ENCODE peak calls at places on chromosome 9, in ten cellular contexts. One of them, this sample, is unnamed.

GRCh38 chr9:123311250-123311753 is 42.9 kb upstream of the STRBP start:
- DNase-seq in mammary epithelial cell: no peak
- DNase-seq in thyroid gland: no peak
- DNase-seq in CD8-positive, alpha-beta T cell: no peak
- DNase-seq in upper lobe of right lung: peak
- DNase-seq in kidney epithelial cell: no peak
- DNase-seq in HCT116: no peak
- DNase-seq in BE2C: no peak
- DNase-seq in mucosa of descending colon: no peak
- DNase-seq in psoas muscle: no peak
- DNase-seq in this sample: no peak

GRCh38 chr9:27371382-27371781 is 74.4 kb upstream of the EQTN start:
- DNase-seq in kidney epithelial cell: peak
- DNase-seq in upper lobe of right lung: no peak
- DNase-seq in CD8-positive, alpha-beta T cell: no peak
- DNase-seq in mucosa of descending colon: peak
- DNase-seq in psoas muscle: no peak
- DNase-seq in mammary epithelial cell: peak
- DNase-seq in thyroid gland: no peak
- DNase-seq in HCT116: peak
- DNase-seq in BE2C: no peak
- DNase-seq in this sample: no peak

GRCh38 chr9:96317335-96317980 is 15.5 kb upstream of the HSD17B3 start:
- DNase-seq in BE2C: peak
- DNase-seq in psoas muscle: no peak
- DNase-seq in mammary epithelial cell: peak
- DNase-seq in mucosa of descending colon: peak
- DNase-seq in CD8-positive, alpha-beta T cell: no peak
- DNase-seq in upper lobe of right lung: peak
- DNase-seq in kidney epithelial cell: peak
- DNase-seq in thyroid gland: peak
- DNase-seq in HCT116: peak
- DNase-seq in this sample: no peak

GRCh38 chr9:18905033-18905882 is 127.8 kb downstream of the SAXO1 start:
- DNase-seq in psoas muscle: no peak
- DNase-seq in CD8-positive, alpha-beta T cell: no peak
- DNase-seq in mucosa of descending colon: no peak
- DNase-seq in BE2C: no peak
- DNase-seq in kidney epithelial cell: no peak
- DNase-seq in HCT116: no peak
- DNase-seq in upper lobe of right lung: no peak
- DNase-seq in thyroid gland: no peak
- DNase-seq in mammary epithelial cell: no peak
- DNase-seq in this sample: no peak

GRCh38 chr9:78407636-78408312 is 110.8 kb downstream of the PSAT1 start:
- DNase-seq in upper lobe of right lung: no peak
- DNase-seq in HCT116: no peak
- DNase-seq in BE2C: peak
- DNase-seq in thyroid gland: no peak
- DNase-seq in mammary epithelial cell: no peak
- DNase-seq in psoas muscle: no peak
- DNase-seq in kidney epithelial cell: no peak
- DNase-seq in mucosa of descending colon: no peak
- DNase-seq in CD8-positive, alpha-beta T cell: no peak
- DNase-seq in this sample: no peak

GRCh38 chr9:94800424-94801117 is 74.1 kb downstream of the AOPEP start:
- DNase-seq in BE2C: no peak
- DNase-seq in HCT116: no peak
- DNase-seq in thyroid gland: no peak
- DNase-seq in kidney epithelial cell: no peak
- DNase-seq in mammary epithelial cell: no peak
- DNase-seq in upper lobe of right lung: no peak
- DNase-seq in mucosa of descending colon: no peak
- DNase-seq in CD8-positive, alpha-beta T cell: no peak
- DNase-seq in psoas muscle: no peak
- DNase-seq in this sample: no peak

GRCh38 chr9:131801811-131802210 is 61.9 kb upstream of the RAPGEF1 start:
- DNase-seq in mammary epithelial cell: no peak
- DNase-seq in CD8-positive, alpha-beta T cell: no peak
- DNase-seq in mucosa of descending colon: no peak
- DNase-seq in upper lobe of right lung: no peak
- DNase-seq in BE2C: no peak
- DNase-seq in thyroid gland: no peak
- DNase-seq in psoas muscle: no peak
- DNase-seq in HCT116: no peak
- DNase-seq in kidney epithelial cell: no peak
- DNase-seq in this sample: no peak

GRCh38 chr9:2838356-2838983 is 5.4 kb downstream of the PUM3 start:
- DNase-seq in thyroid gland: no peak
- DNase-seq in HCT116: no peak
- DNase-seq in kidney epithelial cell: no peak
- DNase-seq in psoas muscle: no peak
- DNase-seq in BE2C: no peak
- DNase-seq in CD8-positive, alpha-beta T cell: no peak
- DNase-seq in upper lobe of right lung: no peak
- DNase-seq in mammary epithelial cell: no peak
- DNase-seq in mucosa of descending colon: no peak
- DNase-seq in this sample: no peak

GRCh38 chr9:81538929-81539716 is 150.2 kb downstream of the TLE1 start:
- DNase-seq in CD8-positive, alpha-beta T cell: no peak
- DNase-seq in kidney epithelial cell: no peak
- DNase-seq in thyroid gland: no peak
- DNase-seq in BE2C: no peak
- DNase-seq in mammary epithelial cell: no peak
- DNase-seq in psoas muscle: no peak
- DNase-seq in mucosa of descending colon: no peak
- DNase-seq in upper lobe of right lung: no peak
- DNase-seq in HCT116: no peak
- DNase-seq in this sample: no peak

GRCh38 chr9:114880276-114880891 is 50.0 kb downstream of the TNFSF8 start:
- DNase-seq in HCT116: no peak
- DNase-seq in CD8-positive, alpha-beta T cell: no peak
- DNase-seq in kidney epithelial cell: no peak
- DNase-seq in psoas muscle: no peak
- DNase-seq in mammary epithelial cell: no peak
- DNase-seq in thyroid gland: no peak
- DNase-seq in upper lobe of right lung: no peak
- DNase-seq in mucosa of descending colon: no peak
- DNase-seq in BE2C: no peak
- DNase-seq in this sample: no peak

GRCh38 chr9:129554649-129555048 is 66.3 kb downstream of the C9orf50 start:
- DNase-seq in kidney epithelial cell: no peak
- DNase-seq in CD8-positive, alpha-beta T cell: no peak
- DNase-seq in BE2C: no peak
- DNase-seq in psoas muscle: no peak
- DNase-seq in mammary epithelial cell: no peak
- DNase-seq in HCT116: no peak
- DNase-seq in upper lobe of right lung: no peak
- DNase-seq in mucosa of descending colon: no peak
- DNase-seq in thyroid gland: no peak
- DNase-seq in this sample: no peak

GRCh38 chr9:1460143-1460769 is 410.1 kb downstream of the DMRT2 start:
- DNase-seq in kidney epithelial cell: no peak
- DNase-seq in mammary epithelial cell: peak
- DNase-seq in upper lobe of right lung: no peak
- DNase-seq in thyroid gland: no peak
- DNase-seq in BE2C: no peak
- DNase-seq in psoas muscle: no peak
- DNase-seq in CD8-positive, alpha-beta T cell: no peak
- DNase-seq in HCT116: no peak
- DNase-seq in mucosa of descending colon: no peak
- DNase-seq in this sample: no peak
- TF ChIP-seq CTCF in kidney epithelial cell: peak
- TF ChIP-seq CTCF in mammary epithelial cell: peak
- TF ChIP-seq CTCF in upper lobe of right lung: peak
- TF ChIP-seq CTCF in thyroid gland: no peak
- TF ChIP-seq CTCF in BE2C: peak
- TF ChIP-seq CTCF in psoas muscle: peak
- TF ChIP-seq CTCF in CD8-positive, alpha-beta T cell: peak
- TF ChIP-seq CTCF in HCT116: peak
- TF ChIP-seq CTCF in mucosa of descending colon: no peak
- TF ChIP-seq CTCF in this sample: no peak

GRCh38 chr9:88682431-88682831 is 147.5 kb downstream of the NXNL2 start:
- DNase-seq in psoas muscle: no peak
- DNase-seq in BE2C: no peak
- DNase-seq in thyroid gland: no peak
- DNase-seq in mammary epithelial cell: no peak
- DNase-seq in mucosa of descending colon: no peak
- DNase-seq in upper lobe of right lung: no peak
- DNase-seq in HCT116: no peak
- DNase-seq in kidney epithelial cell: no peak
- DNase-seq in CD8-positive, alpha-beta T cell: no peak
- DNase-seq in this sample: no peak

GRCh38 chr9:88680041-88680440 is 145.1 kb downstream of the NXNL2 start:
- DNase-seq in psoas muscle: no peak
- DNase-seq in HCT116: no peak
- DNase-seq in thyroid gland: no peak
- DNase-seq in kidney epithelial cell: no peak
- DNase-seq in upper lobe of right lung: no peak
- DNase-seq in BE2C: no peak
- DNase-seq in mucosa of descending colon: no peak
- DNase-seq in CD8-positive, alpha-beta T cell: no peak
- DNase-seq in mammary epithelial cell: no peak
- DNase-seq in this sample: no peak

GRCh38 chr9:88681434-88681833 is 146.5 kb downstream of the NXNL2 start:
- DNase-seq in CD8-positive, alpha-beta T cell: no peak
- DNase-seq in mucosa of descending colon: no peak
- DNase-seq in kidney epithelial cell: no peak
- DNase-seq in BE2C: no peak
- DNase-seq in upper lobe of right lung: no peak
- DNase-seq in thyroid gland: no peak
- DNase-seq in HCT116: no peak
- DNase-seq in psoas muscle: no peak
- DNase-seq in mammary epithelial cell: no peak
- DNase-seq in this sample: no peak

GRCh38 chr9:88678431-88678830 is 143.5 kb downstream of the NXNL2 start:
- DNase-seq in psoas muscle: no peak
- DNase-seq in HCT116: no peak
- DNase-seq in upper lobe of right lung: no peak
- DNase-seq in thyroid gland: no peak
- DNase-seq in kidney epithelial cell: no peak
- DNase-seq in mammary epithelial cell: no peak
- DNase-seq in BE2C: no peak
- DNase-seq in mucosa of descending colon: no peak
- DNase-seq in CD8-positive, alpha-beta T cell: no peak
- DNase-seq in this sample: no peak

GRCh38 chr9:88680505-88681160 is 145.7 kb downstream of the NXNL2 start:
- DNase-seq in kidney epithelial cell: no peak
- DNase-seq in mucosa of descending colon: no peak
- DNase-seq in psoas muscle: no peak
- DNase-seq in CD8-positive, alpha-beta T cell: no peak
- DNase-seq in mammary epithelial cell: no peak
- DNase-seq in HCT116: no peak
- DNase-seq in thyroid gland: no peak
- DNase-seq in BE2C: no peak
- DNase-seq in upper lobe of right lung: no peak
- DNase-seq in this sample: no peak
- H3K4me3 ChIP-seq in kidney epithelial cell: no peak
- H3K4me3 ChIP-seq in mucosa of descending colon: no peak
- H3K4me3 ChIP-seq in psoas muscle: no peak
- H3K4me3 ChIP-seq in CD8-positive, alpha-beta T cell: no peak
- H3K4me3 ChIP-seq in mammary epithelial cell: no peak
- H3K4me3 ChIP-seq in HCT116: no peak
- H3K4me3 ChIP-seq in thyroid gland: no peak
- H3K4me3 ChIP-seq in BE2C: no peak
- H3K4me3 ChIP-seq in upper lobe of right lung: no peak
- H3K4me3 ChIP-seq in this sample: no peak

DNA sequence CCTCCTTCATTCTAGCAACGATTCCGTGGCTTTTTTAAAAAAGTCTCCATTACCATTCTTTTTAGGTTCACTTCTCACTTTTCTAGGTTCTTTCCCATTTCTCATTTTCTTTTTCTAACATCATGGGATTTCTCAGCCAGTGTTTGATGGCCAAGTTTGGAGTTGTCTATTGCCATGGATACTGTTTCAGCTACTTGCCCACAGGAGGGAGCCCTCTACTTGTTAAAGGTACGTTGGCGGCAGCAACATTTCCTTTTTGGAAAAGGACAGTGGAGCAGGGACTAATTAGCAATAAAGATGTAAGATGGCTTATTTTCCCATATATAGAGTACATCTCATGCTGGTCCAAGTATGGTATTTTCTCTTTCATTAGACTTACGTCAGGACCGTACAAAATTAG is 2257.5 kb upstream of the C9orf72 start:
- DNase-seq in thyroid gland: no peak
- DNase-seq in upper lobe of right lung: no peak
- DNase-seq in CD8-positive, alpha-beta T cell: no peak
- DNase-seq in HCT116: peak
- DNase-seq in psoas muscle: no peak
- DNase-seq in kidney epithelial cell: peak
- DNase-seq in mucosa of descending colon: no peak
- DNase-seq in mammary epithelial cell: peak
- DNase-seq in BE2C: peak
- DNase-seq in this sample: no peak
- TF ChIP-seq CTCF in thyroid gland: no peak
- TF ChIP-seq CTCF in upper lobe of right lung: peak
- TF ChIP-seq CTCF in CD8-positive, alpha-beta T cell: no peak
- TF ChIP-seq CTCF in HCT116: peak
- TF ChIP-seq CTCF in psoas muscle: no peak
- TF ChIP-seq CTCF in kidney epithelial cell: peak
- TF ChIP-seq CTCF in mucosa of descending colon: no peak
- TF ChIP-seq CTCF in mammary epithelial cell: peak
- TF ChIP-seq CTCF in BE2C: peak
- TF ChIP-seq CTCF in this sample: no peak

GRCh38 chr9:91896513-91897121 is 53.4 kb downstream of the ROR2 start:
- DNase-seq in kidney epithelial cell: peak
- DNase-seq in CD8-positive, alpha-beta T cell: no peak
- DNase-seq in thyroid gland: peak
- DNase-seq in psoas muscle: no peak
- DNase-seq in upper lobe of right lung: no peak
- DNase-seq in mucosa of descending colon: peak
- DNase-seq in BE2C: peak
- DNase-seq in mammary epithelial cell: peak
- DNase-seq in HCT116: no peak
- DNase-seq in this sample: peak

GRCh38 chr9:91898451-91899433 is 51.3 kb downstream of the ROR2 start:
- DNase-seq in psoas muscle: no peak
- DNase-seq in thyroid gland: peak
- DNase-seq in BE2C: peak
- DNase-seq in HCT116: no peak
- DNase-seq in upper lobe of right lung: no peak
- DNase-seq in CD8-positive, alpha-beta T cell: no peak
- DNase-seq in mammary epithelial cell: no peak
- DNase-seq in mucosa of descending colon: peak
- DNase-seq in kidney epithelial cell: peak
- DNase-seq in this sample: no peak

GRCh38 chr9:91899611-91900010 is 50.4 kb downstream of the ROR2 start:
- DNase-seq in thyroid gland: no peak
- DNase-seq in psoas muscle: no peak
- DNase-seq in BE2C: no peak
- DNase-seq in CD8-positive, alpha-beta T cell: no peak
- DNase-seq in upper lobe of right lung: no peak
- DNase-seq in mucosa of descending colon: no peak
- DNase-seq in HCT116: no peak
- DNase-seq in kidney epithelial cell: no peak
- DNase-seq in mammary epithelial cell: no peak
- DNase-seq in this sample: peak

GRCh38 chr9:91896096-91896495 is 53.9 kb downstream of the ROR2 start:
- DNase-seq in upper lobe of right lung: no peak
- DNase-seq in BE2C: peak
- DNase-seq in HCT116: no peak
- DNase-seq in mucosa of descending colon: no peak
- DNase-seq in kidney epithelial cell: no peak
- DNase-seq in mammary epithelial cell: no peak
- DNase-seq in thyroid gland: peak
- DNase-seq in psoas muscle: no peak
- DNase-seq in CD8-positive, alpha-beta T cell: no peak
- DNase-seq in this sample: no peak

GRCh38 chr9:91897201-91897600 is 52.8 kb downstream of the ROR2 start:
- DNase-seq in psoas muscle: no peak
- DNase-seq in thyroid gland: no peak
- DNase-seq in HCT116: no peak
- DNase-seq in mammary epithelial cell: peak
- DNase-seq in CD8-positive, alpha-beta T cell: no peak
- DNase-seq in kidney epithelial cell: no peak
- DNase-seq in BE2C: no peak
- DNase-seq in mucosa of descending colon: no peak
- DNase-seq in upper lobe of right lung: no peak
- DNase-seq in this sample: no peak
- H3K4me3 ChIP-seq in psoas muscle: no peak
- H3K4me3 ChIP-seq in thyroid gland: no peak
- H3K4me3 ChIP-seq in HCT116: no peak
- H3K4me3 ChIP-seq in mammary epithelial cell: no peak
- H3K4me3 ChIP-seq in CD8-positive, alpha-beta T cell: no peak
- H3K4me3 ChIP-seq in kidney epithelial cell: no peak
- H3K4me3 ChIP-seq in BE2C: peak
- H3K4me3 ChIP-seq in mucosa of descending colon: no peak
- H3K4me3 ChIP-seq in upper lobe of right lung: no peak
- H3K4me3 ChIP-seq in this sample: no peak

This sample was measured in lower leg skin.